ENCODE peak calls at places on chromosomes 1 and 21, in eight cellular contexts. J, R, E, W, Y, P, O and V are unnamed samples.

GRCh38 chr1:42961560-42962091 is 3.0 kb upstream of the SLC2A1 start:
- DNase-seq in O (no peak), J (no peak), P (no peak), E (no peak), Y (no peak), R (no peak), W (no peak), V (no peak)

GRCh38 chr1:68495968-68496679 is 758 bp downstream of the DEPDC1 start:
- DNase-seq in P (no peak), R (no peak), E (no peak), J (peak), W (peak), O (no peak), Y (no peak), V (peak)

GRCh38 chr21:34128124-34128523 is 54.7 kb downstream of the MRPS6 start:
- DNase-seq in W (no peak), P (no peak), Y (no peak), J (no peak), R (no peak), E (no peak), O (no peak), V (peak)

GRCh38 chr21:44911384-44912157 is 9.1 kb downstream of the ITGB2 start:
- DNase-seq in Y (no peak), R (no peak), J (peak), O (no peak), W (peak), P (peak), E (no peak), V (peak)

GRCh38 chr1:208231929-208232360 is 12.2 kb downstream of the PLXNA2 start:
- DNase-seq in O (no peak), R (peak), Y (peak), J (peak), E (peak), W (no peak), P (peak), V (peak)

GRCh38 chr1:112257043-112257835 is 138.8 kb upstream of the CTTNBP2NL start:
- DNase-seq in J (no peak), E (no peak), W (no peak), Y (no peak), P (no peak), R (no peak), O (no peak), V (no peak)

GRCh38 chr1:67162954-67163353 is 3.3 kb upstream of the IL23R start:
- DNase-seq in R (peak), E (no peak), P (no peak), W (peak), O (no peak), J (peak), Y (peak), V (no peak)

GRCh38 chr1:116819081-116819480 is 64.9 kb downstream of the CD2 start:
- DNase-seq in Y (peak), J (peak), O (no peak), W (no peak), R (peak), P (no peak), E (no peak), V (no peak)

GRCh38 chr1:6126028-6126427 is 54.1 kb downstream of the CHD5 start:
- DNase-seq in J (no peak), Y (no peak), R (no peak), E (no peak), O (no peak), W (no peak), P (peak), V (no peak)

GRCh38 chr1:226820935-226821718 is 49.3 kb upstream of the PSEN2 start:
- DNase-seq in E (peak), R (peak), O (no peak), Y (peak), J (peak), W (no peak), P (peak), V (no peak)